ENCODE peak calls at places on chromosome 15, in eight cellular contexts. Z is astrocyte, C is stomach, P is LNCaP clone FGC, O is B cell, V is psoas muscle, A is hepatocyte, E is transverse colon. H is an unnamed sample.

GRCh38 chr15:98530570-98530969 is 117.8 kb upstream of the IGF1R start:
- DNase-seq in P (no peak), V (no peak), O (no peak), E (no peak), C (no peak), Z (no peak), A (no peak), H (no peak)

GRCh38 chr15:40115670-40116093 is 7.0 kb upstream of the BMF start:
- DNase-seq in Z (no peak), O (peak), C (peak), V (no peak), A (no peak), E (peak), P (no peak), H (no peak)

GRCh38 chr15:77228831-77229230 is 157.9 kb upstream of the TSPAN3 start:
- DNase-seq in C (no peak), P (no peak), Z (no peak), A (no peak), E (no peak), O (no peak), V (no peak), H (no peak)

GRCh38 chr15:91067026-91067425 is 33.0 kb upstream of the SV2B start:
- DNase-seq in O (no peak), Z (no peak), P (no peak), E (no peak), V (no peak), C (no peak), A (no peak), H (no peak)

GRCh38 chr15:36415643-36416042 is 163.8 kb upstream of the CDIN1 start:
- DNase-seq in V (no peak), O (no peak), A (peak), C (no peak), Z (peak), E (no peak), P (no peak), H (no peak)

GRCh38 chr15:76327191-76328105 is 9.1 kb upstream of the ISL2 start:
- DNase-seq in E (no peak), A (no peak), P (no peak), V (no peak), O (no peak), C (no peak), Z (peak), H (no peak)

GRCh38 chr15:31396881-31397560 is 70.4 kb downstream of the KLF13 start:
- DNase-seq in Z (peak), O (peak), A (peak), C (peak), E (peak), P (peak), V (peak), H (peak)

GRCh38 chr15:96699871-96700401 is 369.4 kb downstream of the NR2F2 start:
- DNase-seq in V (no peak), E (no peak), P (no peak), C (no peak), A (no peak), O (no peak), Z (no peak), H (no peak)

GRCh38 chr15:57667171-57667924 is 39.2 kb upstream of the POLR2M start:
- DNase-seq in V (no peak), O (no peak), P (no peak), E (no peak), A (peak), Z (peak), C (no peak), H (no peak)

H was measured in left cardiac atrium.